ENCODE peak calls at places on chromosome 19, in four cellular contexts. A is esophagus squamous epithelium, M is Peyer's patch, E is left ventricle myocardium inferior. F is an unnamed sample.

GRCh38 chr19:7494416-7495098 is 5.7 kb upstream of the PEX11G start:
- DNase-seq in A (no peak), M (no peak), E (peak), F (no peak)

GRCh38 chr19:57406516-57407123 is 4.3 kb upstream of the ZNF17 start:
- DNase-seq in A (no peak), M (peak), E (peak), F (no peak)

GRCh38 chr19:18696023-18696422 is 12.5 kb downstream of the CRTC1 start:
- DNase-seq in A (no peak), M (no peak), E (no peak), F (no peak)

GRCh38 chr19:16326401-16327130 is 1.9 kb downstream of the KLF2 start:
- DNase-seq in A (no peak), M (no peak), E (no peak), F (no peak)

GRCh38 chr19:40612831-40613668 is 11.9 kb downstream of the LTBP4 start:
- DNase-seq in A (peak), M (peak), E (no peak), F (no peak)

GRCh38 chr19:58361900-58362271 is 665 bp downstream of the ZNF497 start:
- DNase-seq in A (no peak), M (no peak), E (peak), F (no peak)

GRCh38 chr19:15455996-15456395 is 6.2 kb upstream of the WIZ start:
- DNase-seq in A (no peak), M (no peak), E (no peak), F (no peak)

GRCh38 chr19:31658993-31659896 is 310.0 kb upstream of the TSHZ3 start:
- DNase-seq in A (no peak), M (no peak), E (no peak), F (no peak)

GRCh38 chr19:47272448-47273312 is 2.0 kb upstream of the INAFM1 start:
- DNase-seq in A (no peak), M (no peak), E (peak), F (no peak)

GRCh38 chr19:54364775-54365257 is at the start of gene LAIR1:
- DNase-seq in A (no peak), M (no peak), E (no peak), F (no peak)

GRCh38 chr19:15998166-15998565 is 49.4 kb downstream of the OR10H4 start:
- DNase-seq in A (no peak), M (no peak), E (no peak), F (no peak)

GRCh38 chr19:48745208-48745995 is 1.3 kb downstream of the IZUMO1 start:
- DNase-seq in A (no peak), M (no peak), E (no peak), F (no peak)

GRCh38 chr19:18023596-18024212 is 15.7 kb downstream of the ARRDC2 start:
- DNase-seq in A (peak), M (peak), E (peak), F (no peak)

GRCh38 chr19:28949027-28949426 is 263.9 kb downstream of the UQCRFS1 start:
- DNase-seq in A (no peak), M (no peak), E (no peak), F (no peak)

GRCh38 chr19:28940751-28941500 is 272.0 kb downstream of the UQCRFS1 start:
- DNase-seq in A (no peak), M (no peak), E (no peak), F (no peak)

GRCh38 chr19:28948531-28948930 is 264.4 kb downstream of the UQCRFS1 start:
- DNase-seq in A (no peak), M (no peak), E (no peak), F (no peak)

GRCh38 chr19:28941833-28942232 is 271.1 kb downstream of the UQCRFS1 start:
- DNase-seq in A (no peak), M (no peak), E (no peak), F (no peak)

DNA sequence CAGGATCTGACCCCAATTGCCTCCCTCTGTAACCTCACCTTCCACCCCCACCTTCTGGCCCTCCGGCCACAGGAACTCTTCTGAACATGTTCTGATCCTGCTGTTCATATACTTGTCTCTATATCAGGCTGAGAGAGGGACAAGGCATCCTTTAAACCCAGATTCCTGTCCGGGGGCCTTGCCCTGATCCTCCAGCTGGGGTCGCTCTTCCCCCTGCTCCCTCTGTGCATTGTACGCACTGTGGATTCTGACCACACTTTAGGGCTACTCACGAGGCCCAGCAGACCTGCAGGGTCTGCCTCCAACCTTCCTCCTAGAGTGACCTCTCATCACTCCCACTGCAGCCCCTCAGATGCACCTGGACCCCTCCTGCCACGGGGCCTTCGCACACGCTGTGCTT is 269.3 kb downstream of the UQCRFS1 start:
- DNase-seq in A (no peak), M (no peak), E (no peak), F (no peak)
- TF ChIP-seq CTCF in A (no peak), M (no peak), E (no peak), F (no peak)

DNA sequence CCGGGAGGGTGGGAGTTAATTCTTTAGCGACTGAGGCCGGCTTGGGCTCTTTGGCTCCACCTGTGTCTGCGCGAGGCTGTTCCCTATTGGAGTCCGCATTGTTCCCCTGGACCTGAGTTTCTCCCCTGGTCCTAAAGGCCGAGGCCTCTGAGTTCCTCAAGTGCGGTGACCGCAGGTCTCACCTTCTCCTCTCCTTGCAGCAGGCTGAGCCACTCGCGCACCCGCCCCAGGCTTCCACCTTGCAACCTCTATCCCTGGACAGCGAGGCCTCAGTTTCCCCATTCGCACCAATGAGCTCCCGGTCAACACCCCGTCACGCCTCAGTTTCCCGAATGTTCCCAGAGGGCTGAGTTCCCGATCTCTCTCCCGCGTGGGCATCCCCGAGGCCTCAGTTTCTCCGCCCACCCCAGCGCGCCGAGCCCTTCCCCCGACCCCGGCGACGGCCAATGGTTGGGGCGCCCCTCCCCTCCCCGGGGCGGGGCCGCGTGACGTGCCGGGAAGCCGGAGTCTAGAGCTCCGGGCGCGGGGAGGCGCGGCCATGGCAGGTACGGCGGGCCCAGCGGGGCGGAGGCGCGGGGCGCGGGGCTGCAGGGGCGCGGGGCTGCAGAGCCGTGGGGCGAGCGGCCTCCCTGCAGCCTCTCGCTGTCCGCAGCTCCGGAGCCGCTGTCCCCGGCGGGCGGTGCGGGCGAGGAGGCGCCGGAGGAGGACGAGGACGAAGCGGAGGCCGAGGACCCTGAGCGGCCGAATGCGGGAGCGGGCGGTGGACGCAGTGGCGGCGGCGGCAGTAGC is at the start of gene MPND:
- DNase-seq in A (peak), M (peak), E (peak), F (peak)
- TF ChIP-seq CTCF in A (peak), M (peak), E (peak), F (peak)

DNA sequence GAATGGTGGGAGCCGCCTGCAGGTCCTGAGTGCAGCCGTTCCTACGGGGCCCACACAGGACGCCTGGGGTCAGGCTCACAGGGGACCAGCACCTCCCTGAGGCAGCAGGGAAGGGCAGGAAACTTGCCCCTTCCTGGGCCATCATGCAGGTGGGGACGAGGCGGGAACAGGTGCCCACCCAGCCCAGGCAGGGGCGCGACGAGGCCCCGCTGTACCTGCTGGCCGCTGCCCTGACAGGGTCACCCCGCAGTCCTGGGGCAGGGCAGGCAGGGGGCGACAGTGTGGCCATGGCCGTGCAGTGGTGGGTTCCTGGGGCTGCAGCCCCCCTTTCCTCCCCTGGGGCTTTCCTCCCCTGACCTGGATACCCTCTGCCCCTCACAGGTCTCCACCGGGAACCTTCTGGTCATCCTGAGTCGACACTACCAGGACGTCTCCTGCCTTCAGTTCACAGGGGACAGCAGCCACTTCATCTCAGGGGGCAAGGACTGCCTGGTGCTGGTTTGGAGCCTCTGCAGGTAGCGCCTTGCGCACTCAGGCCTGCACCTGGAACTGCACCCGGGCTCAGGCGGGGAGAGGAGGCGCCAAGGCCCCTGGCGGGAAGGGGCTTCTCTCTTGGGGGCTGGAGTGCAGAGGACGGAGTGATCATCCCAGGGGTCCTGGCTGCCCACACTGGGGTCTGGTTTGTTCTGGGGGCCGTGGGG is 5.4 kb downstream of the WDR18 start:
- DNase-seq in A (no peak), M (no peak), E (no peak), F (no peak)
- TF ChIP-seq CTCF in A (no peak), M (no peak), E (peak), F (peak)

GRCh38 chr19:484494-484893 is 11.8 kb upstream of the MADCAM1 start:
- DNase-seq in A (no peak), M (no peak), E (no peak), F (no peak)

GRCh38 chr19:482186-483041 is 13.9 kb upstream of the MADCAM1 start:
- DNase-seq in A (no peak), M (no peak), E (no peak), F (no peak)

GRCh38 chr19:485122-485521 is 11.2 kb upstream of the MADCAM1 start:
- DNase-seq in A (no peak), M (no peak), E (no peak), F (no peak)

GRCh38 chr19:485583-486236 is 10.6 kb upstream of the MADCAM1 start:
- DNase-seq in A (no peak), M (no peak), E (peak), F (no peak)

DNA sequence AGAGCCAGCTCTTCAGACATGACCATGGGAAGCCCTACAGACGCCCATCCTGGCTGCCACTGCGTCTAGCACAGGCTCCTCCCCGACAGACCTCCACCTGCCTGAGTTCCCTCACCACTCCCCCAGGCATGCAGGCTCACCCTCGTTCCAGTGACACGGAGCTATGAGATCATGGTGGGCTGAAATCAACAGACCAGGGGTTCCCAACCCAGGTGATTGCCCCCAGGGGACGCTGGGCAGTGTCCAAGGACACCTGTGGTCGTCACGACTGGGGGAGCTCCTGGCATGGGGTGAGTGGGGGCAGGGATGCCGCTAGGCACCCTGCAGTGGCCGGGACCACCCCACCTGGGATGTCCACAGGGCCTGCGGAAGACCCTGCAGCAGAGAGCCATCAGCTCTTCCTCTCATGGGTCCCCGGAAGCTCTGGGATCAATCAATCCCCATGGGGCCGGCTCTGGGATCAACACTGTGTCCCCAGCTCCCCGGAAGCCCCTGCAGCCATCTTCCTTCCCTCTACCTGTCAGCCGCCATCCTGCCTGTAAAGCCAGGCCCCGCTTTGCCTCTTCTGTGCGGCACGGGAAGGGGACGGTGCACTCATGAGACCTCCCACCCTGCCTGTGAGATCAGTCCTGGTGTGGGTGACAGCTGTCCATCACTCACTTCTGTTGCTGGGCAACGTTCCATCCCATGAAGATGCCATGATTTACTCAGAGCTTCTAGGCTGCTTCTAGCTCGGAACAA is 12.8 kb upstream of the MADCAM1 start:
- DNase-seq in A (no peak), M (no peak), E (no peak), F (no peak)
- TF ChIP-seq CTCF in A (no peak), M (no peak), E (no peak), F (no peak)

GRCh38 chr19:27776020-27776419 is 1436.9 kb downstream of the UQCRFS1 start:
- DNase-seq in A (no peak), M (no peak), E (no peak), F (no peak)
- TF ChIP-seq CTCF in A (no peak), M (no peak), E (peak), F (peak)

DNA sequence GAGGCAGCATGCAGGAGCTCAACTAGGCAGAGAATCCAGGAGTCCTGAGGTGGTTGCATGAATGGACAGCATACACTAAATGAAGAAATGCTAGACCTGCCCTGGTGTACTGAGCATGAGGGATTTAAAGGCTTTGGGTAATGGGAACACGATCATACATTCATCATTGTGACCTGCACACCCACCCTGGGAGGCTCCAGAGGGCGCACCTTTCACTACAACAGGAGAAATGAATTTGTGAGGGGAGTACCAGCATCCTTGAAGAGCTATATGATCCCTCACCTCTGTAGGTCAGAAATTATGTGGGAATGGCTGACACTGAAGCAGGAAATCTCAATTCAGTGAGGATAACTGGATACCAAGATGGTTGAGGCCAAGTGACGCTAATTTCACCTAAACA is 8.9 kb downstream of the KLK2 start:
- DNase-seq in A (no peak), M (no peak), E (no peak), F (no peak)
- TF ChIP-seq CTCF in A (no peak), M (no peak), E (no peak), F (no peak)

F was measured in type B pancreatic cell.